ENCODE peak calls at places on chromosomes 16 and 17, in ten cellular contexts. X, M, W, V, H, S, Y, G, F and R are unnamed samples.

GRCh38 chr17:3012926-3013581 is 50.4 kb downstream of the OR1D5 start:
- DNase-seq in V (peak), G (no peak), Y (no peak), X (peak), M (no peak), H (peak), F (peak), S (no peak), W (peak), R (peak)

GRCh38 chr17:36977066-36977465 is 28.3 kb downstream of the AATF start:
- DNase-seq in G (no peak), Y (no peak), X (no peak), W (no peak), V (no peak), S (no peak), F (no peak), H (no peak), M (no peak), R (no peak)

GRCh38 chr16:10338426-10338825 is 47.4 kb upstream of the ATF7IP2 start:
- DNase-seq in Y (no peak), V (no peak), F (no peak), S (no peak), M (no peak), G (no peak), W (peak), X (no peak), H (no peak), R (no peak)

GRCh38 chr16:25060920-25061319 is 45.8 kb upstream of the ARHGAP17 start:
- DNase-seq in F (no peak), Y (no peak), S (no peak), W (peak), X (no peak), V (no peak), H (no peak), M (no peak), G (no peak), R (no peak)

GRCh38 chr17:20271016-20271610 is 196.2 kb downstream of the LGALS9B start:
- DNase-seq in F (no peak), G (no peak), V (no peak), S (no peak), H (no peak), M (no peak), X (no peak), W (no peak), Y (no peak), R (no peak)

GRCh38 chr16:7340938-7341337 is 8.3 kb downstream of the RBFOX1 start:
- DNase-seq in S (no peak), H (no peak), V (no peak), W (no peak), F (no peak), X (no peak), Y (no peak), G (no peak), M (no peak), R (no peak)

GRCh38 chr17:61474934-61475333 is 22.7 kb downstream of the TBX4 start:
- DNase-seq in S (no peak), V (no peak), Y (no peak), F (no peak), W (no peak), G (no peak), H (no peak), X (no peak), M (no peak), R (no peak)

GRCh38 chr17:14058051-14058450 is 11.3 kb upstream of the COX10 start:
- DNase-seq in H (no peak), V (no peak), M (no peak), W (peak), G (no peak), S (no peak), Y (no peak), X (no peak), F (no peak), R (no peak)

GRCh38 chr16:7399296-7399695 is 66.7 kb downstream of the RBFOX1 start:
- DNase-seq in M (no peak), S (no peak), G (no peak), W (no peak), Y (no peak), X (no peak), V (no peak), F (no peak), H (no peak), R (no peak)

GRCh38 chr17:39152134-39152884 is 872 bp upstream of the PLXDC1 start:
- DNase-seq in H (no peak), W (no peak), F (no peak), S (no peak), Y (no peak), M (peak), X (peak), V (no peak), G (no peak), R (no peak)

DNA sequence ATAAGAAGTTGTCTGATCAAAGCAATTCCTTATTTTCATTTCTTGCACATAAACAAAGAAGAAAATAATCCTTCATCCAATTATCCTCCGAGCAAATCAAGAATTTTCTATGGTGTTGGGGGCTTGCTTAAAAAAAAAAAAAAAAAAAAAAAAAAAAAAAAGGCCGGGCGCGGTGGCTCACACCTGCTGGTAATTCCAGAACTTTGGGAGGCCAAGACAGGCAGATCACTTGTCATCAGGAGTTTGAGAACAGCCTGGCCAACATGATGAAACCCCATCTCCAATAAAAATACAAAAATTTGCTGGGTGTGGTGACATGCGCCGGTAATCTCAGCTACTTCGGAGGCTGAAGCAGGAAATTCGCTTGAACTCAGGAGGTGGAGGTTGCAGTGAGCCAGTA is 19.3 kb downstream of the CNP start:
- DNase-seq in Y (no peak), W (no peak), V (no peak), M (no peak), G (no peak), X (no peak), S (no peak), H (no peak), F (no peak), R (no peak)
- H3K27ac ChIP-seq in Y (no peak), W (no peak), V (no peak), M (no peak), G (no peak), X (no peak), S (no peak), H (no peak), F (no peak), R (no peak)

GRCh38 chr17:69547947-69548346 is 133.4 kb downstream of the MAP2K6 start:
- DNase-seq in M (no peak), S (no peak), F (no peak), G (no peak), H (no peak), X (no peak), W (no peak), V (no peak), Y (no peak), R (no peak)
- H3K27ac ChIP-seq in M (no peak), S (no peak), F (no peak), G (no peak), H (no peak), X (no peak), W (no peak), V (no peak), Y (no peak), R (no peak)

DNA sequence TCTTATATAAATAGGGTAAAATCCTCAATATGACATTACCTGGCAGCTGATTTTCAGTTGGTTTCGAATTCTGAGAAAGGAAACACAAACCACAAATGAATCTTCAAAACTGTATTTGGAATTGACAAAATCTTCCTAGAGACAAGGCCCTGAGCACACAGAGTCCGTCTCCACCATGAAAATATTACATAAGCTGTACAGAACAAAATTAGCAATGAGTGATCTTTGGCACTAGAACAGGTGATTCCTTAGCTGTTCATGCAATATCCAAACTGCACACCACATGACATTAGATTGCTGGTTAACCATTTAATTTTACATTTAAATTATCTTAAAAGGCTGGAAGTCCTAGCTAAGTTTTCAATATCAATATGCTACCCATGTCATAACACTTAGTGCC is 31.7 kb downstream of the GJC1 start:
- DNase-seq in F (no peak), H (no peak), G (no peak), S (no peak), V (no peak), X (no peak), M (no peak), W (no peak), Y (no peak), R (no peak)
- H3K27ac ChIP-seq in F (no peak), H (no peak), G (peak), S (no peak), V (peak), X (no peak), M (no peak), W (peak), Y (peak), R (no peak)

DNA sequence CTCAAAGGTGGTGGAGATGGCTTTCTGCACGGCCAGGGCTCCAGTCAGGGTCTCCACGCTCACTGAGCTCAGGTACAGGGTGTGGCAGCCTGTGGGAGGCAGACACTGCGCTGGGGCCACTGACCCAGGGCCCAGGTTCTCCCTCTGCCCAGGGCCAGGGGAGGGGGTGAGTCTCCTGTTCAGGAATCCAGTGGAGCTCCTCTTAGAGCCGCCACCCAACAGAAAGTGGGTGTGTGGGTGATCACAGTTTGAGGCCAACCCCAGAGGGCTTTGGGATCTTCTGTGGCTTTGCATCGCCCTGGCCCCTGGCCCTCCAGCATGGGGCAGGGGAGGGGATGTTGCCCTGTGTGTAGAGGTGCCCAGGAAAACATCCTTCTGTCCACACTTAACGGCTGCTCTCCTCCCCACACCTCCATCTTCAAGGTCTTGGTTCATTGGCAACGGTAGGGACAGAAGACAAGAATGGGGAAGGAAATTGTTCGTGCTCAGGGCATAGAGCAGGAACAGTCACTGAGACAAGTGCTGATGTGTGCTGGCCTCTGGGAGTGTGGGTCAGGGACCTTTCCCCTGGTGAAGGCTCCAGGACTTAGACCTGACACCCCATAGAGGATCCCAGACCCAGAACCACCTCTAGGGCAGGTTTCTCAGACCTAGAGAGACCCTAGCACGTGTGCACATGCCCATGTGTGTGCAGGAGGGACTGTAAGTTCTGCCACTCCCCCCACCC is 21.5 kb downstream of the TNS4 start:
- DNase-seq in M (no peak), V (no peak), S (no peak), W (no peak), X (no peak), H (no peak), G (no peak), F (no peak), Y (no peak), R (no peak)
- H3K27ac ChIP-seq in M (peak), V (no peak), S (peak), W (no peak), X (no peak), H (no peak), G (peak), F (peak), Y (no peak), R (no peak)